ENCODE peak calls at places on chromosome 14, in eight cellular contexts. C, K, G, Y, M, O, B and E are unnamed samples.

GRCh38 chr14:81301371-81301770 is 80.6 kb upstream of the GTF2A1 start:
- DNase-seq in C (no peak), K (no peak), G (no peak), Y (no peak), M (no peak), O (no peak), B (no peak), E (no peak)

GRCh38 chr14:35305633-35306032 is 13.5 kb downstream of the PSMA6 start:
- DNase-seq in C (no peak), K (no peak), G (no peak), Y (no peak), M (no peak), O (no peak), B (no peak), E (no peak)

GRCh38 chr14:52015411-52016030 is 26.2 kb downstream of the RTRAF start:
- DNase-seq in C (no peak), K (peak), G (no peak), Y (peak), M (no peak), O (no peak), B (no peak), E (no peak)

GRCh38 chr14:101215266-101215665 is 311.7 kb upstream of the RTL1 start:
- DNase-seq in C (no peak), K (no peak), G (no peak), Y (no peak), M (no peak), O (no peak), B (no peak), E (no peak)

GRCh38 chr14:105315211-105315721 is 718 bp downstream of the PACS2 start:
- DNase-seq in C (peak), K (peak), G (peak), Y (no peak), M (peak), O (peak), B (peak), E (peak)

GRCh38 chr14:68759912-68760311 is 33.0 kb downstream of the ZFP36L1 start:
- DNase-seq in C (no peak), K (no peak), G (no peak), Y (no peak), M (no peak), O (no peak), B (no peak), E (no peak)

GRCh38 chr14:98379829-98380228 is 892.2 kb downstream of the BCL11B start:
- DNase-seq in C (no peak), K (no peak), G (no peak), Y (no peak), M (no peak), O (no peak), B (no peak), E (no peak)

GRCh38 chr14:53304726-53305381 is 151.7 kb upstream of the DDHD1 start:
- DNase-seq in C (no peak), K (no peak), G (no peak), Y (peak), M (no peak), O (no peak), B (no peak), E (no peak)